ENCODE peak calls at places on chromosomes 13 and 19, in ten cellular contexts. S is CD4-positive, alpha-beta T cell; W is upper lobe of right lung; F is HFF-Myc; T is kidney; L is psoas muscle; M is neural crest cell; N is left ventricle myocardium inferior; C is cardiac muscle cell; P is bronchial epithelial cell. G is an unnamed sample.

GRCh38 chr13:72258340-72258981 is 391.5 kb upstream of the DACH1 start:
- DNase-seq in M (no peak), C (no peak), T (no peak), F (no peak), W (no peak), L (no peak), P (no peak), S (no peak), N (no peak), G (peak; percentile 6)

GRCh38 chr13:105634059-105634458 is 901.4 kb downstream of the EFNB2 start:
- DNase-seq in P (peak; percentile 7), T (no peak), S (no peak), M (no peak), C (no peak), L (no peak), N (no peak), F (no peak), W (no peak), G (no peak)

GRCh38 chr13:85693889-85694511 is 105.2 kb downstream of the SLITRK6 start:
- DNase-seq in T (no peak), P (peak; percentile 25), M (no peak), F (peak; percentile 42), L (no peak), C (no peak), W (no peak), S (no peak), N (no peak), G (no peak)

GRCh38 chr13:23851106-23851505 is 38.1 kb downstream of the MIPEP start:
- DNase-seq in P (peak; percentile 64), S (no peak), N (no peak), F (no peak), M (no peak), L (no peak), C (no peak), T (no peak), W (no peak), G (no peak)

GRCh38 chr13:51804295-51805172 is 571 bp upstream of the DHRS12 start:
- DNase-seq in L (no peak), N (no peak), S (peak; percentile 26), T (no peak), W (no peak), P (no peak), M (no peak), C (no peak), F (no peak), G (no peak)

GRCh38 chr13:41006296-41006695 is 12.8 kb downstream of the ELF1 start:
- DNase-seq in F (no peak), T (no peak), P (no peak), M (no peak), N (no peak), C (no peak), W (no peak), L (no peak), S (no peak), G (no peak)

GRCh38 chr19:46975011-46975917 is 44.4 kb upstream of the NPAS1 start:
- DNase-seq in W (no peak), L (no peak), S (no peak), C (no peak), N (no peak), P (no peak), M (no peak), F (no peak), T (no peak), G (no peak)

GRCh38 chr19:920051-920857 is 3.1 kb downstream of the KISS1R start:
- DNase-seq in F (no peak), N (no peak), L (no peak), M (no peak), P (no peak), C (peak; percentile 45), W (peak; percentile 70), T (no peak), S (peak; percentile 73), G (no peak)

GRCh38 chr13:21287331-21287907 is 111.0 kb downstream of the MRPL57 start:
- DNase-seq in W (no peak), C (no peak), F (no peak), S (no peak), P (no peak), L (no peak), M (no peak), N (no peak), T (no peak), G (no peak)

GRCh38 chr13:73809561-73809960 is 324.6 kb downstream of the KLF12 start:
- DNase-seq in S (no peak), W (no peak), C (no peak), N (no peak), T (no peak), M (no peak), L (no peak), P (peak; percentile 71), F (no peak), G (no peak)

GRCh38 chr19:43784251-43784980 is 3.6 kb upstream of the KCNN4 start:
- DNase-seq in L (peak; percentile 65), N (no peak), P (peak; percentile 79), S (peak; percentile 63), C (no peak), F (peak; percentile 59), W (no peak), T (no peak), M (no peak), G (no peak)

GRCh38 chr13:67620665-67621064 is 390.5 kb upstream of the PCDH9 start:
- DNase-seq in M (no peak), T (no peak), N (no peak), F (no peak), W (no peak), S (no peak), P (no peak), L (no peak), C (no peak), G (no peak)

GRCh38 chr13:82698383-82698782 is 1183.9 kb downstream of the SLITRK1 start:
- DNase-seq in C (no peak), F (no peak), S (no peak), L (no peak), P (peak; percentile 76), N (no peak), M (no peak), W (no peak), T (no peak), G (no peak)

GRCh38 chr13:87093399-87093798 is 577.8 kb upstream of the SLITRK5 start:
- DNase-seq in S (no peak), L (no peak), T (no peak), N (no peak), W (no peak), M (no peak), P (no peak), F (no peak), C (no peak), G (no peak)

DNA sequence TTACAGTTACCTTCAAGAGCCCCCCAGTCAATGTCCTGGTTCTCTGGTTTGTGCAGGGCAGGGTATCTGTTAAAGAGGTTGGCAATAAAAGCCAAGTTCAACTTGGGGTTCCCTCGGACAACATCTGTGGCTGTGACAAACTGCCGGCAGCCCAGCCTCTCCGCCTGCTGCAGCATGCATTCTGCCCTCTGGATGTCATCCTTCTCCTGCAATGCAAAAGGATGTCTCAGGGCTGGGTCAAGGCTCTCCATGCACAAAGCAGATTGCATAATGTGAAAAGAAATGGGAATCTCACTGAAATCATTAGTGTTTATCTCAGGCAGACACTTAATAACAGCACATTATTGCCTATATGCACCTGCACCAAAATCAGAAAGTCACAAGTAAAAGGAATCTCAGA is 35.1 kb downstream of the LCP1 start:
- DNase-seq in C (peak; percentile 48), F (no peak), S (no peak), L (no peak), W (no peak), N (no peak), P (peak; percentile 16), T (no peak), M (peak; percentile 26), G (peak; percentile 28)
- TF ChIP-seq CTCF in C (peak; percentile 47), F (peak; percentile 19), S (peak; percentile 22), L (no peak), W (peak; percentile 22), N (no peak), P (no peak), T (peak; percentile 12), M (peak; percentile 54), G (no peak)

GRCh38 chr13:99450416-99450815 is 50.9 kb upstream of the TM9SF2 start:
- DNase-seq in L (no peak), C (no peak), M (no peak), F (no peak), N (no peak), P (no peak), S (no peak), T (no peak), W (no peak), G (no peak)

GRCh38 chr13:99442273-99442895 is 58.9 kb upstream of the TM9SF2 start:
- DNase-seq in S (peak; percentile 50), L (no peak), P (peak; percentile 43), W (no peak), T (no peak), C (peak; percentile 67), N (no peak), M (peak; percentile 53), F (no peak), G (peak; percentile 42)

GRCh38 chr13:99448586-99448985 is 52.7 kb upstream of the TM9SF2 start:
- DNase-seq in L (no peak), W (no peak), T (no peak), S (no peak), N (no peak), C (no peak), P (no peak), M (no peak), F (no peak), G (no peak)

GRCh38 chr13:99446242-99446641 is 55.0 kb upstream of the TM9SF2 start:
- DNase-seq in L (no peak), C (no peak), S (no peak), T (no peak), M (no peak), F (no peak), P (no peak), W (no peak), N (no peak), G (no peak)
- TF ChIP-seq CTCF in L (no peak), C (no peak), S (no peak), T (no peak), M (peak; percentile 33), F (no peak), P (no peak), W (no peak), N (no peak), G (peak; percentile 13)

DNA sequence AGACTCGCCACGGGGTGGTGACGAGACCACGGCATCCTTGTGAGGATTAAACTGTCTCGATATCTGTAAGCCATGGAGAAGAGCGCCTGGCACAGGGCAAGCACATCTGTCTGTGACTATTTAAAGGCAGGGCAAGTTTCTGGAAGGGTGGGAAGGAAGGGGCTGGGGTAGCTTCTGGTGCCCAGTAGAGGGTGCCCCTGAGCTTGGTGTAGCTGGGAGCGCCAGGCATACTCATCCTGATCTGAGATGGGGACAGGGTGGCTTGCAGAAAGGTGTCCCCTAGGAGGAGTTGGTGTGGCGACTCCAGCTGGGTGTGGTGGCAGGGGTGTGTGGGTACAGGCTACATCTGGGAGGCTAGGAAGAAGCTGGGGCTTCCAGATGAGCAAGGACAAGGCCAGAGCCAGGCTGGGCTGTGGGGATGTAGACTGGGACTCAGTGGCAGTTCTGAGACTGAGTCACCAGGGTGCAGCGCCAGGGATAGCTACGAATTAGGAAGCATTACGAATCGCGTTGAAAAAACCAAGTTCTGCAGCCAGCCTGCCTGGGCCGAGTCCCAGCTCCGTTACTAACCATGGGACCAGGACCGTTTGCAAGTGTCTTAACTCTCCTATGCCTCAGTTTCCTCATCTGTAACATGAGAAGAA is 23.1 kb upstream of the ASPDH start:
- DNase-seq in L (no peak), M (no peak), F (no peak), N (no peak), C (no peak), T (no peak), P (no peak), W (no peak), S (no peak), G (no peak)
- TF ChIP-seq CTCF in L (no peak), M (no peak), F (no peak), N (no peak), C (no peak), T (no peak), P (no peak), W (no peak), S (no peak), G (no peak)

GRCh38 chr13:46507978-46508377 is 45.0 kb upstream of the LRCH1 start:
- DNase-seq in W (no peak), F (no peak), M (no peak), S (no peak), L (no peak), C (no peak), N (no peak), T (no peak), P (no peak), G (no peak)
- TF ChIP-seq CTCF in W (no peak), F (no peak), M (no peak), S (no peak), L (no peak), C (no peak), N (no peak), T (no peak), P (no peak), G (no peak)

G was measured in endothelial cell.